ENCODE peak calls at places on chromosome 11, in six cellular contexts. One of them, this sample, is unnamed.

GRCh38 chr11:59802639-59803176 is 7.9 kb downstream of the MRPL16 start:
- DNase-seq in RPMI8226: peak; percentile 47
- DNase-seq in T follicular helper cell: peak; percentile 10
- DNase-seq in nucleus accumbens: no peak
- DNase-seq in nephron progenitor cell: no peak
- DNase-seq in astrocyte of the cerebellum: peak; percentile 46
- DNase-seq in this sample: no peak

GRCh38 chr11:76314741-76315090 is 66.2 kb downstream of the THAP12 start:
- DNase-seq in T follicular helper cell: no peak
- DNase-seq in nucleus accumbens: no peak
- DNase-seq in RPMI8226: no peak
- DNase-seq in nephron progenitor cell: no peak
- DNase-seq in astrocyte of the cerebellum: peak; percentile 13
- DNase-seq in this sample: no peak

GRCh38 chr11:120057595-120058581 is 80.0 kb downstream of the TRIM29 start:
- DNase-seq in astrocyte of the cerebellum: no peak
- DNase-seq in nucleus accumbens: no peak
- DNase-seq in T follicular helper cell: no peak
- DNase-seq in nephron progenitor cell: no peak
- DNase-seq in RPMI8226: no peak
- DNase-seq in this sample: no peak

GRCh38 chr11:113932788-113933187 is 28.2 kb downstream of the HTR3B start:
- DNase-seq in nucleus accumbens: no peak
- DNase-seq in astrocyte of the cerebellum: no peak
- DNase-seq in nephron progenitor cell: no peak
- DNase-seq in T follicular helper cell: no peak
- DNase-seq in RPMI8226: no peak
- DNase-seq in this sample: no peak

GRCh38 chr11:15641191-15641810 is 526.6 kb downstream of the INSC start:
- DNase-seq in nucleus accumbens: no peak
- DNase-seq in astrocyte of the cerebellum: no peak
- DNase-seq in RPMI8226: no peak
- DNase-seq in T follicular helper cell: no peak
- DNase-seq in nephron progenitor cell: no peak
- DNase-seq in this sample: no peak

GRCh38 chr11:113059548-113059947 is 98.3 kb downstream of the NCAM1 start:
- DNase-seq in T follicular helper cell: no peak
- DNase-seq in nucleus accumbens: no peak
- DNase-seq in nephron progenitor cell: no peak
- DNase-seq in RPMI8226: no peak
- DNase-seq in astrocyte of the cerebellum: no peak
- DNase-seq in this sample: no peak

GRCh38 chr11:128021304-128022006 is 565.9 kb downstream of the ETS1 start:
- DNase-seq in nephron progenitor cell: peak; percentile 48
- DNase-seq in nucleus accumbens: no peak
- DNase-seq in RPMI8226: no peak
- DNase-seq in T follicular helper cell: no peak
- DNase-seq in astrocyte of the cerebellum: no peak
- DNase-seq in this sample: no peak

GRCh38 chr11:33724644-33725035 is 11.6 kb downstream of the CD59 start:
- DNase-seq in nephron progenitor cell: no peak
- DNase-seq in RPMI8226: no peak
- DNase-seq in astrocyte of the cerebellum: no peak
- DNase-seq in nucleus accumbens: no peak
- DNase-seq in T follicular helper cell: no peak
- DNase-seq in this sample: no peak

GRCh38 chr11:38392176-38392575 is 1794.1 kb upstream of the RAG2 start:
- DNase-seq in astrocyte of the cerebellum: peak; percentile 40
- DNase-seq in nephron progenitor cell: no peak
- DNase-seq in RPMI8226: no peak
- DNase-seq in T follicular helper cell: no peak
- DNase-seq in nucleus accumbens: no peak
- DNase-seq in this sample: no peak